ENCODE peak calls at places on chromosomes 7 and 10, in four cellular contexts. One of them, this sample, is unnamed.

GRCh38 chr7:81173766-81174281 is 255.0 kb upstream of the SEMA3C start:
- DNase-seq in Calu3: peak
- DNase-seq in nucleus accumbens: no peak
- DNase-seq in substantia nigra: no peak
- DNase-seq in this sample: no peak

GRCh38 chr10:96466-96865 is 38.8 kb upstream of the ZMYND11 start:
- DNase-seq in Calu3: no peak
- DNase-seq in nucleus accumbens: no peak
- DNase-seq in substantia nigra: no peak
- DNase-seq in this sample: no peak

GRCh38 chr10:73911553-73912004 is 647 bp downstream of the PLAU start:
- DNase-seq in Calu3: no peak
- DNase-seq in nucleus accumbens: no peak
- DNase-seq in substantia nigra: no peak
- DNase-seq in this sample: no peak

GRCh38 chr10:110007171-110007700 is 548 bp upstream of the ADD3 start:
- DNase-seq in Calu3: peak
- DNase-seq in nucleus accumbens: peak
- DNase-seq in substantia nigra: peak
- DNase-seq in this sample: no peak

GRCh38 chr10:6109444-6109775 is 20.6 kb downstream of the RBM17 start:
- DNase-seq in Calu3: no peak
- DNase-seq in nucleus accumbens: no peak
- DNase-seq in substantia nigra: no peak
- DNase-seq in this sample: no peak

GRCh38 chr10:121092341-121093099 is 241.4 kb downstream of the WDR11 start:
- DNase-seq in Calu3: peak
- DNase-seq in nucleus accumbens: no peak
- DNase-seq in substantia nigra: no peak
- DNase-seq in this sample: no peak

GRCh38 chr10:86355571-86356038 is 11.0 kb downstream of the GRID1 start:
- DNase-seq in Calu3: no peak
- DNase-seq in nucleus accumbens: peak
- DNase-seq in substantia nigra: peak
- DNase-seq in this sample: peak

GRCh38 chr10:69807696-69808095 is 6.0 kb downstream of the COL13A1 start:
- DNase-seq in Calu3: no peak
- DNase-seq in nucleus accumbens: no peak
- DNase-seq in substantia nigra: no peak
- DNase-seq in this sample: no peak

GRCh38 chr10:119896937-119897336 is 4.4 kb downstream of the SEC23IP start:
- DNase-seq in Calu3: peak
- DNase-seq in nucleus accumbens: peak
- DNase-seq in substantia nigra: no peak
- DNase-seq in this sample: no peak

GRCh38 chr10:78312197-78313046 is 278.8 kb downstream of the RPS24 start:
- DNase-seq in Calu3: no peak
- DNase-seq in nucleus accumbens: no peak
- DNase-seq in substantia nigra: no peak
- DNase-seq in this sample: no peak

GRCh38 chr7:16958724-16959123 is 76.9 kb upstream of the AGR3 start:
- DNase-seq in Calu3: no peak
- DNase-seq in nucleus accumbens: no peak
- DNase-seq in substantia nigra: no peak
- DNase-seq in this sample: no peak

GRCh38 chr7:77346441-77346840 is 69.7 kb downstream of the GSAP start:
- DNase-seq in Calu3: no peak
- DNase-seq in nucleus accumbens: no peak
- DNase-seq in substantia nigra: no peak
- DNase-seq in this sample: no peak

GRCh38 chr7:50210706-50211115 is 93.8 kb upstream of the IKZF1 start:
- DNase-seq in Calu3: no peak
- DNase-seq in nucleus accumbens: no peak
- DNase-seq in substantia nigra: no peak
- DNase-seq in this sample: no peak

GRCh38 chr7:134452419-134452827 is 6.5 kb downstream of the AKR1B1 start:
- DNase-seq in Calu3: no peak
- DNase-seq in nucleus accumbens: no peak
- DNase-seq in substantia nigra: no peak
- DNase-seq in this sample: no peak

GRCh38 chr7:155885162-155886160 is 73.2 kb upstream of the SHH start:
- DNase-seq in Calu3: peak
- DNase-seq in nucleus accumbens: peak
- DNase-seq in substantia nigra: no peak
- DNase-seq in this sample: no peak

GRCh38 chr7:41886257-41886905 is 183.5 kb upstream of the INHBA start:
- DNase-seq in Calu3: no peak
- DNase-seq in nucleus accumbens: peak
- DNase-seq in substantia nigra: no peak
- DNase-seq in this sample: no peak

GRCh38 chr10:7887417-7887816 is 69.1 kb downstream of the TAF3 start:
- DNase-seq in Calu3: no peak
- DNase-seq in nucleus accumbens: no peak
- DNase-seq in substantia nigra: no peak
- DNase-seq in this sample: no peak

GRCh38 chr10:115744089-115744488 is 528.9 kb downstream of the GFRA1 start:
- DNase-seq in Calu3: no peak
- DNase-seq in nucleus accumbens: no peak
- DNase-seq in substantia nigra: no peak
- DNase-seq in this sample: no peak

GRCh38 chr7:111752022-111752582 is 189.8 kb upstream of the IMMP2L start:
- DNase-seq in Calu3: peak
- DNase-seq in nucleus accumbens: peak
- DNase-seq in substantia nigra: peak
- DNase-seq in this sample: peak

GRCh38 chr7:69211739-69212138 is 386.5 kb upstream of the AUTS2 start:
- DNase-seq in Calu3: no peak
- DNase-seq in nucleus accumbens: no peak
- DNase-seq in substantia nigra: no peak
- DNase-seq in this sample: peak

GRCh38 chr7:106765727-106766355 is 99.2 kb upstream of the PIK3CG start:
- DNase-seq in Calu3: no peak
- DNase-seq in nucleus accumbens: no peak
- DNase-seq in substantia nigra: no peak
- DNase-seq in this sample: no peak

GRCh38 chr10:59991117-59991516 is 84.8 kb upstream of the CCDC6 start:
- DNase-seq in Calu3: no peak
- DNase-seq in nucleus accumbens: no peak
- DNase-seq in substantia nigra: no peak
- DNase-seq in this sample: no peak

GRCh38 chr10:130804778-130805634 is 506.5 kb downstream of the TCERG1L start:
- DNase-seq in Calu3: no peak
- DNase-seq in nucleus accumbens: no peak
- DNase-seq in substantia nigra: no peak
- DNase-seq in this sample: no peak

GRCh38 chr10:128398103-128398502 is 271.9 kb upstream of the MKI67 start:
- DNase-seq in Calu3: no peak
- DNase-seq in nucleus accumbens: no peak
- DNase-seq in substantia nigra: no peak
- DNase-seq in this sample: no peak

GRCh38 chr7:150668472-150668911 is 17.0 kb upstream of the GIMAP2 start:
- DNase-seq in Calu3: no peak
- DNase-seq in nucleus accumbens: no peak
- DNase-seq in substantia nigra: no peak
- DNase-seq in this sample: no peak

GRCh38 chr7:132406039-132406438 is 170.2 kb downstream of the PLXNA4 start:
- DNase-seq in Calu3: no peak
- DNase-seq in nucleus accumbens: no peak
- DNase-seq in substantia nigra: no peak
- DNase-seq in this sample: no peak

GRCh38 chr10:132742167-132742836 is 43.6 kb downstream of the NKX6-2 start:
- DNase-seq in Calu3: no peak
- DNase-seq in nucleus accumbens: no peak
- DNase-seq in substantia nigra: no peak
- DNase-seq in this sample: no peak

GRCh38 chr10:11539191-11539868 is 72.1 kb downstream of the USP6NL start:
- DNase-seq in Calu3: no peak
- DNase-seq in nucleus accumbens: no peak
- DNase-seq in substantia nigra: no peak
- DNase-seq in this sample: no peak

GRCh38 chr7:134900430-134900876 is 85.9 kb upstream of the AGBL3 start:
- DNase-seq in Calu3: no peak
- DNase-seq in nucleus accumbens: no peak
- DNase-seq in substantia nigra: no peak
- DNase-seq in this sample: no peak

GRCh38 chr7:11168622-11169170 is 195.0 kb downstream of the PHF14 start:
- DNase-seq in Calu3: no peak
- DNase-seq in nucleus accumbens: no peak
- DNase-seq in substantia nigra: no peak
- DNase-seq in this sample: no peak

GRCh38 chr10:73965890-73966768 is 31.8 kb upstream of the VCL start:
- DNase-seq in Calu3: peak
- DNase-seq in nucleus accumbens: peak
- DNase-seq in substantia nigra: no peak
- DNase-seq in this sample: no peak

GRCh38 chr10:131744356-131744755 is 156.5 kb upstream of the PPP2R2D start:
- DNase-seq in Calu3: no peak
- DNase-seq in nucleus accumbens: no peak
- DNase-seq in substantia nigra: no peak
- DNase-seq in this sample: no peak

GRCh38 chr7:165661-166369 is 26.6 kb upstream of the FAM20C start:
- DNase-seq in Calu3: no peak
- DNase-seq in nucleus accumbens: no peak
- DNase-seq in substantia nigra: no peak
- DNase-seq in this sample: no peak

GRCh38 chr7:124130-124949 is 68.0 kb upstream of the FAM20C start:
- DNase-seq in Calu3: no peak
- DNase-seq in nucleus accumbens: no peak
- DNase-seq in substantia nigra: no peak
- DNase-seq in this sample: no peak